ENCODE peak calls at places on chromosome 11, in seven cellular contexts. Y is CD8-positive, alpha-beta T cell; O is dorsolateral prefrontal cortex; Z is right atrium auricular region; K is right lobe of liver; N is Peyer's patch; I is cardiac muscle cell. C is an unnamed sample.

GRCh38 chr11:32259641-32260081 is 168.8 kb downstream of the RCN1 start:
- DNase-seq in Y (no peak), O (peak; percentile 22), Z (no peak), K (peak; percentile 48), N (no peak), I (peak; percentile 96), C (no peak)

GRCh38 chr11:130218501-130218900 is 58.9 kb downstream of the ST14 start:
- DNase-seq in Y (no peak), O (no peak), Z (peak; percentile 38), K (no peak), N (no peak), I (no peak), C (no peak)

GRCh38 chr11:119335091-119335654 is 846 bp downstream of the RNF26 start:
- DNase-seq in Y (no peak), O (no peak), Z (no peak), K (peak; percentile 51), N (no peak), I (no peak), C (no peak)

GRCh38 chr11:35330924-35331323 is 88.4 kb downstream of the SLC1A2 start:
- DNase-seq in Y (peak; percentile 24), O (no peak), Z (no peak), K (no peak), N (peak; percentile 54), I (no peak), C (peak; percentile 50)

GRCh38 chr11:8863838-8864237 is 47.2 kb upstream of the AKIP1 start:
- DNase-seq in Y (no peak), O (no peak), Z (no peak), K (no peak), N (no peak), I (peak; percentile 41), C (no peak)

GRCh38 chr11:75479598-75479986 is 46.1 kb downstream of the GDPD5 start:
- DNase-seq in Y (no peak), O (no peak), Z (no peak), K (no peak), N (no peak), I (no peak), C (no peak)

GRCh38 chr11:36409152-36409713 is 100.8 kb downstream of the TRAF6 start:
- DNase-seq in Y (no peak), O (no peak), Z (no peak), K (peak; percentile 34), N (no peak), I (peak; percentile 84), C (no peak)

GRCh38 chr11:11956006-11956405 is 52.4 kb downstream of the DKK3 start:
- DNase-seq in Y (no peak), O (no peak), Z (no peak), K (no peak), N (no peak), I (no peak), C (no peak)

GRCh38 chr11:76768091-76769047 is 14.8 kb upstream of the TSKU start:
- DNase-seq in Y (no peak), O (peak; percentile 23), Z (peak; percentile 75), K (peak; percentile 84), N (no peak), I (peak; percentile 34), C (no peak)

GRCh38 chr11:79437274-79437980 is 3.4 kb downstream of the TENM4 start:
- DNase-seq in Y (no peak), O (no peak), Z (no peak), K (peak; percentile 57), N (no peak), I (peak; percentile 44), C (no peak)

GRCh38 chr11:108551653-108552462 is 41.7 kb downstream of the EXPH5 start:
- DNase-seq in Y (no peak), O (no peak), Z (no peak), K (no peak), N (no peak), I (peak; percentile 47), C (no peak)

GRCh38 chr11:111582163-111582562 is 20.1 kb upstream of the SIK2 start:
- DNase-seq in Y (no peak), O (no peak), Z (no peak), K (no peak), N (no peak), I (no peak), C (no peak)

GRCh38 chr11:1727088-1727690 is 23.2 kb downstream of the IFITM10 start:
- DNase-seq in Y (no peak), O (no peak), Z (no peak), K (peak; percentile 25), N (peak; percentile 13), I (no peak), C (no peak)

GRCh38 chr11:72609045-72609444 is 65.2 kb downstream of the PDE2A start:
- DNase-seq in Y (no peak), O (no peak), Z (no peak), K (no peak), N (no peak), I (peak; percentile 54), C (no peak)

GRCh38 chr11:107017433-107018227 is 646 bp downstream of the GUCY1A2 start:
- DNase-seq in Y (no peak), O (peak; percentile 51), Z (no peak), K (peak; percentile 42), N (no peak), I (peak; percentile 76), C (no peak)

DNA sequence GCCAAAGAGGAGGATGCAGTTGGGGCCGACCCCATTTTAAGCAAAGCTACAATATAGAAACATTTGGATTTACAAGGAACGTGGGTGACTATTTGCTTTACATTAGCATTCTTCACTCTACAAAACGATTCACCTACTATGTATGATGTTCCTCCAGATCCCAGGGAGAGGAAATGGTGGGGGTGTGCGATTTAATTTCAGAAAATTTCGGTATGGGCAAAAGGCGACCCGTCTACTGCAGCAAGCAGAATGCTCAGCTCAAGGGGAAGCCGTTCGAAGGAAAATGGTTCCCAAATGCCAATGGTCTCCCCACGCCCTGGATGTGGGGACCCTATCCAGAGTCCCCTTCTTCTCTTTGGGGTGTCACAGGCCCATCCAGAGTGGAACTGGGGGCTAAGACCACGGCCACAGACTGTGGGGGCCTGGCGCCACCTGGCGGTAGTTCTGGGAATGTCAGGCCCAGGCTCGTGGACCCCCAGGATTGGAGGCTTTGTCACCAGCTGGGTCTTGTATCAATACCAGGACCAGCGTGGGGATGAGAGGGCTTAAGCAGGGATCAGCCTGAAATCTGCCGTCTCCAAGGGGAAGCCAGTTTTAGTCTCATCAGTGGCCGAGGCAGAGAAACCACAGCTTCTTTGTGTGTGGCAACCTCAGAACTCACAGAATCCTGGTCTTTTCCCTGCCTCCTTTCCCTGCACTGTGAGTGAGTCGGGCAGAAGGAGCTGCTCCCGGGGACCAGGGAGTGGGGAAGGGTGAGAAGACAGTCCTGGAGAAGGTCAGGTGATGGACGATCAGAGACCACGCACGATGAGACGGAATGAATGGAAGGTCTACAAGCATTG is 8.3 kb downstream of the LRRC10B start:
- DNase-seq in Y (peak; percentile 39), O (peak; percentile 28), Z (no peak), K (no peak), N (peak; percentile 21), I (peak; percentile 30), C (peak; percentile 49)
- H3K27me3 ChIP-seq in Y (no peaks in the 10 kb centered on the region), O (no peaks in the 10 kb centered on the region), Z (no peaks in the 10 kb centered on the region), K (no peaks in the 10 kb centered on the region), N (no peaks in the 10 kb centered on the region), I (no peaks in the 10 kb centered on the region), C (peaks cover 18% of the 10 kb centered on the region)

DNA sequence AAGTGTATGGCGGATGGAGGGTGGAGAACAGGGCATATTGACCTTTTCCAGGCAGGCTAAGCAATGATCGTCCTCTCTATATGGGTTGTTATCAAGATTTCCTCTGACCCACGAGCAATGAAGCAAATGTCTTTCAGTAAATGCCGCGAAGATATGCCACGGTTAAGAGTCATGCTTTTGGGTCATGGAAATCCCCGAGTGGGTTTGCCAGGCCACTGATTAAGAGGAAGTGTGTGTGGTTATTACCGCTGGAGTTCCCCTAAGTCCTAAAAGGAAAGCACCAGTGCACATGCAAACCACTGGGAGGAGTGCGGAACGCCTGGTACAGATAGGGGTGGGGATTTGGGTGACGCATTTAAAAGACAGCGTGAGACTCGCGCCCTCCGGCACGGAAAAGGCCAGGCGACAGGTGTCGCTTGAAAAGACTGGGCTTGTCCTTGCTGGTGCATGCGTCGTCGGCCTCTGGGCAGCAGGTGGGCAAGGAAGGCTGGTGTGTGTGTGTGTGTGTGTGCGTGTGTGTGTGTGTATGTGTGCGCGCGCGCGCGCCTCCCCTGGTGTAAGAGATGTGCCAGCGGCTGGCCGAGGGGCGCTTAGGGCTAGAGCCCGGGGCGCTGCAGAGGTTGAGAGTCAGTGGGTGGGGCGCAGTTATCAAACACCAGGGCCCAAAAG is at the start of gene BIRC3:
- DNase-seq in Y (peak; percentile 84), O (peak; percentile 68), Z (peak; percentile 92), K (peak; percentile 88), N (peak; percentile 95), I (peak; percentile 87), C (peak; percentile 84)
- TF ChIP-seq CTCF in Y (no peak), O (no peak), Z (peak; percentile 47), K (peak; percentile 22), N (peak; percentile 60), I (peak; percentile 27), C (peak; percentile 34)

DNA sequence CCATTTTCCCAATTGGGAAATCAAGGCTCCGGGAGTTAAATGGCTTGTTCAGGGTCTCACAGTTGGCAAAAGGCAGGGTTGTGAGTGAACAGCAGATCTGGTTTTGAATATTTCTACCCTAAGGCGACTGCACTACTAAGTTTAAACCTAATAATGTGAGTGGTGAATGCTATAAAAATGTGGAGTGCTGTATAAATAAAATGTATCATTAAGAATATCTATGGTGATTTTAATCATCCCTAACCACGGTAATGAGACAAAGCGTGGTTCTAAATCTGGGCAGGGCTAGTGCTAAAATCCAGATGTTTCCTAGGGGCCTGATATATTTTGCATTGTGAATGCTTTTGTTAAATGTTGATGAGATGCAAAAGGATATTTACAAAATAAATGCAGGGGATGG is 58.0 kb downstream of the TSPAN18 start:
- DNase-seq in Y (no peak), O (no peak), Z (no peak), K (no peak), N (no peak), I (no peak), C (no peak)
- H3K27ac ChIP-seq in Y (no peak overlapping the region), O (no peak overlapping the region), Z (peak overlapping the region; percentile 67), K (no peak overlapping the region), N (no peak overlapping the region), I (peak overlapping the region; percentile 73), C (no peak overlapping the region)

DNA sequence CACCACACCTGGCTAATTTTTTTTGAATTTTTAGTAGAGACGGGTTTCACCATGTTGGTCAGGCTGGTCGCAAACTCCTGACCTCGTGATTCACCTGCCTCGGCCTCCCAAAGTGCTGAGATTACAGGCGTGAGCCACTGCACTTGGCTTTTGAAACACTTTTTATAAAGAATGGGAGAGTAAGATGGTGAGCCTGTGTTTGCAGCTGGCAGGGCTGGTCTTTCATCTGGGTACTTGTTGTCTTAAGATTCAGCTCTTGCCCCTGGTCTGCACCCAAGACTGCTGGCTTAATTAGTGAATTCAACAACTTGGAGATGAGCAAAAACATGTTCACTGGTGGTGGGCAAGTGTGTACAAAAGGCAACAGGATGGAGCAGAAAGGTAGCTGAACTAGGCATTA is 4.0 kb downstream of the TSPAN18 start:
- DNase-seq in Y (no peak), O (no peak), Z (no peak), K (no peak), N (no peak), I (no peak), C (no peak)
- H3K27me3 ChIP-seq in Y (peaks cover 3% of the 10 kb centered on the region), O (no peaks in the 10 kb centered on the region), Z (no peaks in the 10 kb centered on the region), K (no peaks in the 10 kb centered on the region), N (peaks cover 4% of the 10 kb centered on the region), I (no peaks in the 10 kb centered on the region), C (no peaks in the 10 kb centered on the region)